ENCODE peak calls at places on chromosomes 12 and 14, in ten cellular contexts. M is uterus, H is K562, I is IMR-90, F is fibroblast of lung, S is breast epithelium, K is stomach, P is astrocyte, Y is gastrocnemius medialis, E is body of pancreas. V is an unnamed sample.
A peak's percentile ranks its signal among the peaks of the same experiment; 100 is the strongest.

GRCh38 chr12:117188121-117188665 is 2.1 kb downstream of the FBXO21 start:
- DNase-seq in M (no peak), H (no peak), I (no peak), F (no peak), S (no peak), K (no peak), P (no peak), Y (no peak), E (no peak), V (no peak)

GRCh38 chr14:73369433-73369832 is 88.9 kb downstream of the NUMB start:
- DNase-seq in M (no peak), H (no peak), I (no peak), F (no peak), S (no peak), K (no peak), P (no peak), Y (no peak), E (no peak), V (no peak)

GRCh38 chr14:24262821-24263733 is at the start of gene TGM1:
- DNase-seq in M (no peak), H (no peak), I (no peak), F (peak; percentile 3), S (no peak), K (no peak), P (no peak), Y (no peak), E (no peak), V (no peak)

GRCh38 chr12:77725611-77726010 is 105.1 kb upstream of the NAV3 start:
- DNase-seq in M (no peak), H (no peak), I (peak; percentile 67), F (peak; percentile 39), S (no peak), K (no peak), P (peak; percentile 95), Y (no peak), E (no peak), V (no peak)

GRCh38 chr12:101856030-101856429 is 21.4 kb upstream of the DRAM1 start:
- DNase-seq in M (no peak), H (no peak), I (no peak), F (no peak), S (no peak), K (no peak), P (no peak), Y (no peak), E (no peak), V (no peak)

GRCh38 chr12:94973202-94973601 is 30.3 kb downstream of the NDUFA12 start:
- DNase-seq in M (no peak), H (no peak), I (peak; percentile 94), F (peak; percentile 18), S (no peak), K (no peak), P (peak; percentile 51), Y (no peak), E (no peak), V (no peak)

GRCh38 chr12:101793401-101793800 is 37.4 kb downstream of the GNPTAB start:
- DNase-seq in M (no peak), H (peak; percentile 55), I (peak; percentile 76), F (no peak), S (no peak), K (no peak), P (peak; percentile 84), Y (no peak), E (no peak), V (no peak)

GRCh38 chr12:15823360-15824128 is 34.4 kb upstream of the EPS8 start:
- DNase-seq in M (no peak), H (no peak), I (no peak), F (no peak), S (no peak), K (no peak), P (no peak), Y (no peak), E (peak; percentile 34), V (no peak)

GRCh38 chr14:43141636-43142191 is 1365.4 kb downstream of the FSCB start:
- DNase-seq in M (no peak), H (no peak), I (no peak), F (no peak), S (no peak), K (no peak), P (no peak), Y (no peak), E (no peak), V (no peak)

GRCh38 chr14:45621731-45622130 is 368.7 kb upstream of the MIS18BP1 start:
- DNase-seq in M (no peak), H (no peak), I (no peak), F (no peak), S (no peak), K (no peak), P (no peak), Y (no peak), E (no peak), V (no peak)

GRCh38 chr14:50397461-50398196 is 948 bp upstream of the CDKL1 start:
- DNase-seq in M (peak; percentile 28), H (no peak), I (no peak), F (no peak), S (no peak), K (no peak), P (no peak), Y (peak; percentile 4), E (peak; percentile 56), V (peak; percentile 64)

GRCh38 chr14:71411280-71411595 is 504.0 kb downstream of the PCNX1 start:
- DNase-seq in M (no peak), H (no peak), I (no peak), F (no peak), S (no peak), K (no peak), P (no peak), Y (no peak), E (no peak), V (no peak)
- H3K4me1 ChIP-seq in M (no peaks in the 10 kb centered on the region), H (no peaks in the 10 kb centered on the region), I (peaks cover 24% of the 10 kb centered on the region), F (peaks cover 4% of the 10 kb centered on the region), S (no peaks in the 10 kb centered on the region), K (peaks cover 27% of the 10 kb centered on the region), P (peaks cover 9% of the 10 kb centered on the region), Y (no peaks in the 10 kb centered on the region), E (peaks cover 4% of the 10 kb centered on the region), V (peaks cover 19% of the 10 kb centered on the region)

DNA sequence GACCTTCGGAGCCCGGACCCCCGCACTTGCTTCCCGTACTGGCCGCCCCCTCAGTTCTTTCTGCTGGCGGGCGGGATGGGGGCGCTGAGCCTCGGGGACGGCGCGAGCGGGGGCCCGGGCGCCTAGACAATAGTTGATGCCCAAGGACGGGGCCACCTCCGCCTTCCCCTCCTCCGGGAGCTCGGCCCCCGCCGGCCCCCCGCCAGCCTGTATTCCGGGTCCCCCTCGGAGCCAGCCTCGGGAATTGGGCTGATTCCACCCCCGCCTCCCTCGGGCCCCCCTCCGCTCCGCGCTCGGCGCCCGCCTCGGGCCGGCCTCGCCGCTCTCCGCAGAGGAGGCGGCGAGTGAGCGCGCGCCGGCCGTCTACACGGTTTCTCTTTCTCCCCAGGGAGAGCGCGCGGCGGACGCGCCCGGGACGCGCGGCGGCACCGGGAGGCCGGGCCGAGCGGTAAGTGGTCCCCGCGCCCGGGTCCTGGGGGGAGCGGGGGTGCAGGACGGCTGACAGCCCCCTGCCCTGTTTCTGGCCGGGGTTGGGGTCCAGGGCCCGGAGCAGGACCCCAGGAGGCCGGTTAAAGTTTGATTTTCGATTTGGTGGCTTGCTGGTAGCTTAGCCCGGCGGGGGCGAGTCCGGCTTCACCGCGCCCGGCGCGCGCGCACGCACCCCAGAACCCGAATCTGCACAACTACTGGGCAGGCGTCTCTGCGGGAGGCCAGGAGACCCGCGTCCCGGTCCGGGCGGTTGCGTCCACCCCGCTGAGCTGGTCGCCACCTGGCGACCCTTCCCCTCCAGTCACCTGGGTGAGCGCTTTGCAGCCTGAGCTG is 413.7 kb downstream of the PCNX1 start:
- DNase-seq in M (peak; percentile 68), H (peak; percentile 46), I (peak; percentile 69), F (peak; percentile 63), S (peak; percentile 51), K (peak; percentile 73), P (peak; percentile 52), Y (no peak), E (peak; percentile 63), V (peak; percentile 84)
- TF ChIP-seq CTCF in M (no peak), H (no peak), I (no peak), F (no peak), S (no peak), K (no peak), P (no peak), Y (no peak), E (no peak), V (no peak)

GRCh38 chr14:68014771-68015170 is 195.2 kb downstream of the RAD51B start:
- DNase-seq in M (no peak), H (no peak), I (no peak), F (no peak), S (no peak), K (no peak), P (no peak), Y (no peak), E (no peak), V (no peak)
- H3K4me1 ChIP-seq in M (peaks cover 5% of the 10 kb centered on the region), H (no peaks in the 10 kb centered on the region), I (peaks cover 5% of the 10 kb centered on the region), F (no peaks in the 10 kb centered on the region), S (no peaks in the 10 kb centered on the region), K (peaks cover 49% of the 10 kb centered on the region), P (peaks cover 16% of the 10 kb centered on the region), Y (no peaks in the 10 kb centered on the region), E (peaks cover 22% of the 10 kb centered on the region), V (peaks cover 3% of the 10 kb centered on the region)

GRCh38 chr14:69612759-69613145 is 1.4 kb downstream of the SUSD6 start:
- DNase-seq in M (no peak), H (no peak), I (no peak), F (no peak), S (no peak), K (no peak), P (no peak), Y (no peak), E (no peak), V (no peak)
- TF ChIP-seq CTCF in M (no peak), H (peak; percentile 6), I (peak; percentile 15), F (peak; percentile 18), S (no peak), K (no peak), P (peak; percentile 22), Y (no peak), E (no peak), V (no peak)

DNA sequence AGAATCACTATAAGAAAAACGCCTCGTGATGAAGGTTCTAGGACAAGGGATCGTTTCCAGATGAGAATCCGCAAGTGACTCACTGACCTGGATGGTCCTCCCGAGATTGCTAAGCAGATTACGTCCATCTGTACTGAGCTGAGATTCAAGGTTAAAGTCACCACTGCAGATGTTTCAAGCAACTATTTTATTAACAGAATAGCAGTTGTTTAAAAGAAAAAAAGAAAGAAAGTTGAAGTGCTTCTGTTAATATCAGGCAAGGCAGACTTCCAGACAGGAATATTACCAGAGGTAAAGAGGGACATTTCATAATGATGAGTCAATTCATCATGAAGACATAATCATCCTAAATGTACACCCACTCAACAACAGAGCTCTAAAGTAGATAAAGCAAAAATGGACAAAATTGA is 17.9 kb downstream of the PXN start:
- DNase-seq in M (no peak), H (no peak), I (peak; percentile 77), F (peak; percentile 49), S (no peak), K (no peak), P (peak; percentile 71), Y (no peak), E (no peak), V (no peak)
- H3K4me1 ChIP-seq in M (no peaks in the 10 kb centered on the region), H (peaks cover 34% of the 10 kb centered on the region), I (peaks cover 43% of the 10 kb centered on the region), F (peaks cover 36% of the 10 kb centered on the region), S (peaks cover 2% of the 10 kb centered on the region), K (peaks cover 85% of the 10 kb centered on the region), P (peaks cover 49% of the 10 kb centered on the region), Y (peaks cover 74% of the 10 kb centered on the region), E (peaks cover 24% of the 10 kb centered on the region), V (peaks cover 41% of the 10 kb centered on the region)